ENCODE peak calls at places on chromosomes 3 and 15, in eight cellular contexts. Z, O, G, C, Y, M, I and H are unnamed samples.
A peak's percentile ranks its signal among the peaks of the same experiment; 100 is the strongest.

GRCh38 chr3:35500641-35501353 is 138.5 kb upstream of the ARPP21 start:
- DNase-seq in Z (no peak), O (no peak), G (no peak), C (no peak), Y (no peak), M (no peak), I (no peak), H (peak; percentile 74)

GRCh38 chr3:75260-75659 is 121.3 kb upstream of the CHL1 start:
- DNase-seq in Z (no peak), O (no peak), G (no peak), C (peak; percentile 73), Y (no peak), M (no peak), I (no peak), H (no peak)

GRCh38 chr15:95761742-95762141 is 568.8 kb upstream of the NR2F2 start:
- DNase-seq in Z (no peak), O (no peak), G (no peak), C (no peak), Y (no peak), M (no peak), I (no peak), H (no peak)

GRCh38 chr15:78752492-78753358 is 58.5 kb downstream of the ADAMTS7 start:
- DNase-seq in Z (no peak), O (no peak), G (no peak), C (no peak), Y (no peak), M (no peak), I (no peak), H (no peak)

GRCh38 chr3:1693145-1693544 is 405.5 kb upstream of the CNTN4 start:
- DNase-seq in Z (no peak), O (no peak), G (no peak), C (no peak), Y (no peak), M (no peak), I (no peak), H (no peak)

GRCh38 chr15:29622637-29623036 is 199.6 kb downstream of the TJP1 start:
- DNase-seq in Z (no peak), O (no peak), G (no peak), C (no peak), Y (no peak), M (no peak), I (no peak), H (no peak)

GRCh38 chr15:29671308-29671981 is 150.8 kb downstream of the TJP1 start:
- DNase-seq in Z (peak; percentile 77), O (peak; percentile 47), G (peak; percentile 40), C (peak; percentile 89), Y (no peak), M (no peak), I (no peak), H (no peak)

GRCh38 chr3:104909188-104909587 is 457.5 kb upstream of the ALCAM start:
- DNase-seq in Z (peak; percentile 79), O (peak; percentile 71), G (no peak), C (peak; percentile 79), Y (no peak), M (no peak), I (no peak), H (peak; percentile 48)

GRCh38 chr3:109643590-109643989 is 306.2 kb upstream of the DPPA4 start:
- DNase-seq in Z (peak; percentile 82), O (peak; percentile 25), G (no peak), C (peak; percentile 75), Y (no peak), M (no peak), I (peak; percentile 4), H (peak; percentile 41)

GRCh38 chr3:134311265-134311664 is 60.6 kb upstream of the RYK start:
- DNase-seq in Z (peak; percentile 86), O (peak; percentile 89), G (no peak), C (peak; percentile 56), Y (no peak), M (no peak), I (no peak), H (no peak)

DNA sequence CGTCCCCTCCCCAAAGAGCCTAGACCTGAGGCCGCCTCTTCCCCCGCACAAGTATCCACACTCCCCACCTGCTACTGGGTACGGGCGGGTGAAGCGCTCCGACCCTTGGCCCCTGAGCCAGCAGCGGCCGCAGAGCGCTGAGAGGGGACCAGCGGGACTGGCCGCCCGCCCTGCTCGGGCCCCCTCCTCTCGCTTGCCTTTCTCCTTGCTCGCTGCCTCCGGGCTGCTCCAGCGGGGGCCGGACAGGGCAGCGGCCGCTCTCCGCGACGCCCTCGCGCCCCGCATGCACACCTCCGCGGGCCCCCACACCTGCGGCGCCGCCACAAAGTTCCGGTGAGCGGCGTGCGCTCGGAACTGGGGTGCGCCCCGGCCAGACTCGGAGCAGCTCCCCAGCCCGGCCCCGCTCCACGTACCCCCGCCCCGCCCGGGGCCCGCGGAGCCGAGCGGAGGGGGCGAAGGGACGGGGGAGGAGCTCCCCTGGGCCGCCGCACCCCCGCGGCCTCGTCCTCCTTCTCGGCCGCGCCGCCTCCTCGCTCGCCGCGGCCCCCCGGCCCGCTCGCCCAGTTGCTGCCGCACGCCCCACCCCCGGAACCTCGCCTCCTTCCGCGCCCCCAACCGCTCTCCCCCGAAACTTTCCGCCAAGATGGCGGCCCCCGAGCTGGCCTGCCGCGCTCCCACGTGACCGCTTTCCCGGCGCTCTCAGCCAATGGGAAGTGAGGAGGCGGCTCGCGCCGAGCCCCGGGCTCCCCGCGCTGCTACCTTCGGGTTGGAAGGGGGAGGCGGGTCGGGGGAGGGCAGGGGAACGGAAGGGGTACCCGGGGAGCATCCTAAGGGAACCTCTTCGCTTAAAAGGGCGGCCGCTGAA is 704 bp downstream of the DLG1 start:
- DNase-seq in Z (peak; percentile 86), O (peak; percentile 80), G (peak; percentile 97), C (peak; percentile 78), Y (peak; percentile 90), M (peak; percentile 93), I (peak; percentile 80), H (no peak)
- TF ChIP-seq CTCF in Z (no peak), O (no peak), G (no peak), C (no peak), Y (no peak), M (no peak), I (no peak), H (no peak)

GRCh38 chr3:54125317-54125716 is 3.0 kb downstream of the CACNA2D3 start:
- DNase-seq in Z (no peak), O (no peak), G (no peak), C (no peak), Y (no peak), M (no peak), I (no peak), H (no peak)

GRCh38 chr3:54122802-54123537 is 618 bp downstream of the CACNA2D3 start:
- DNase-seq in Z (no peak), O (no peak), G (peak; percentile 69), C (no peak), Y (no peak), M (no peak), I (no peak), H (no peak)

GRCh38 chr3:54121404-54122045 is 827 bp upstream of the CACNA2D3 start:
- DNase-seq in Z (peak; percentile 2), O (no peak), G (peak; percentile 71), C (no peak), Y (no peak), M (peak; percentile 20), I (no peak), H (no peak)

GRCh38 chr3:54122046-54122801 is at the start of gene CACNA2D3:
- DNase-seq in Z (peak; percentile 26), O (no peak), G (peak; percentile 81), C (no peak), Y (no peak), M (no peak), I (no peak), H (no peak)

DNA sequence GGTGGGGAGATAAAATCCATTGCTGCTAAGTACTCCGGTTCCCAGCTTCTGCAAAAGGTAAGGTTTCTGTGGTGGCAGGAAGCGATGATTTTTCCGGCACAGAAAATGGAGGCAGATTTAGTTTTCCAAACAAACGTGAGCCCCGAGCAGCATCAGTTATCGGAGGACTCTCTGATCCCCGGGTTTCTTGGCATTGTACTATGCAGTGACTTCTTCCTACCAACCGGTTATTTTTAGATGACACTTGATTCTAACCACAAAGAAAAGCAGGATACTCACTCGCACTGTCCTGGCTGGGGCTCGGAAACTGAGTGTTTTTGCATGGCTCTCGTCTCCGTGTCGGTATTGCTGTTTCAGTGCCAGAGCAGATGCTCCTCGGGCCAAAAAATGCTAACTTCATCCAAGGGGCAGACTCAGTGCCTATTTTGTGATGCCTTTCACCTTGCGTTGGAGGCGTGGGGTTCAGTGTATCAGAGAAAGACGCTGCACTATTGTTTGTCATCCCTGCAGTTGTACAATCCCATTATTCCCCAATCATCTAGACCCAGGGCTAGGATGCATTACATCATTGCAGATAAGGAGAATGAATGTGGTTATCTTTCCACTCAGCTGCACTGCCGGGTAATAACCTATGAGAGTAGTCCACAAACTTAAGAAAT is 1.3 kb downstream of the CACNA2D3 start:
- DNase-seq in Z (peak; percentile 4), O (no peak), G (peak; percentile 52), C (no peak), Y (no peak), M (no peak), I (no peak), H (no peak)
- H3K4me3 ChIP-seq in Z (no peak overlapping the region), O (no peak overlapping the region), G (peak overlapping the region; percentile 42), C (no peak overlapping the region), Y (peak overlapping the region; percentile 84), M (no peak overlapping the region), I (no peak overlapping the region), H (peak overlapping the region; percentile 71)

DNA sequence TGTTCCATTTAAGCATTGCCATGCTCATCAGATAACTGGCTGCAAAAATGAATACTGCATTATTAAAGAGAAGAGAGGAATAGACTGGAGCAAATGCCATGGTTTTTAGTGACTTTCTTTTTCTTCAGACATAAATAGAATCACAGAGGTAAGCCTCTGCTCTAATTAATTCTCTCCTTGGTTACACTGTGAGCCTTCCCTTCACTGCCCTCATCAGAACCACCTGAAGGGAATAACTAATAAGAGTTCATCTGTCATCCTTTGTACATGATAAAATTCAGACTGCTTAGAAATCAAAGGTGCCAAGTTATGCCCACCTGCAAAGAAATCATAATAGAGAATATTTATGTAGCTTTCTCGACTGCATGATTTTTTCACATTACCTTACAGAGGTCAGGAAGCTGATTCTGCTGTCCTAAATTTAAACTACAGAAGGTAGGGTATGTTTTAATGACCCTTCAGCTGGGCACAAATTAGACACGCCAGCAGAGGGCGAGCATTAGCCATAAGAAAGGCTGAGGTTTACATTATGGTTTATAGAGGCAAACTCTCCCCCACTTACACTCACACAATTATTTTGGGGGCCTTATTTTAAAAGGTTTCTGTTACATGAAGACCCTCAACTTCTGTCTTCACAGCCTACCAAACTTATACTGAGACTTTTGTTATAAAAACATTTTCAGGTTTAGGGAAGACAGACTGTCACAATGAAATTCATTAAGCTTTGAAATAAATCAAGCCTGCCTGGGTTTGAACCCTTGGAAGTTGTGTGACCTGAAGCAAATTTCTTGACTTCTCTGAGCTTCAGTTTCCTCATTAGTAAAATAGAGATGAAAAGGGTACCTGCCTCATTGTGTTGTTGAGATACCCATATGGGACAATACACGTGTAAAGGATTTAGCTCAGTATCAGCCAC is 15.3 kb upstream of the UNC13C start:
- DNase-seq in Z (no peak), O (no peak), G (peak; percentile 77), C (peak; percentile 16), Y (no peak), M (peak; percentile 27), I (peak; percentile 23), H (no peak)
- TF ChIP-seq CTCF in Z (no peak), O (peak; percentile 28), G (peak; percentile 86), C (peak; percentile 54), Y (peak; percentile 56), M (peak; percentile 82), I (peak; percentile 59), H (peak; percentile 76)

DNA sequence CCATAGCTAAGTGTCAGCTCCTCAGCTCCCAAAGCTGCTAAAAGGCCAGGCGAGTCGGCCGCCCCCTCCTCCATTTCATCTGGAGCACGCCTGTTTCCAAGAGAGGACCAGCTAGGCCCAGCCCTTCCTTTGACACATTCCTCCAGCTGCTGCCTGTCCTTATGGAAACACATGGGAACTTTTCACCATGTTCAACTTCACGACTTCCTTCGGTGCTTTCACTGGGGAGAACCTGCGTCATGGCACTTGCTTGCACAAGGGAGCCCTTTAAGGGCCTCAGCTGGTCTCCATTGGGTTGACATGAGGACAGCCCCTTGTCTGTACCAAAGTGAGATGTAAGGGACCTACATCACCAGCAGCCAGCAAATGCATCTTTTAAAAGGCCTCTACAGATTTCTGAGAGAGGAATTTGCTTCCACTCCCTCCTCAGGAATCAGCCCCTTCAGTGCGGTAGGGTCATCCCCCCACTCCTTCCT is 2.1 kb downstream of the MAGI1 start:
- DNase-seq in Z (peak; percentile 39), O (no peak), G (peak; percentile 84), C (no peak), Y (peak; percentile 85), M (no peak), I (no peak), H (no peak)
- H3K4me3 ChIP-seq in Z (peak overlapping the region; percentile 85), O (peak overlapping the region; percentile 99), G (peak overlapping the region; percentile 94), C (peak overlapping the region; percentile 90), Y (peak overlapping the region; percentile 75), M (no peak overlapping the region), I (peak overlapping the region; percentile 92), H (peak overlapping the region; percentile 97)